ENCODE peak calls at places on chromosomes 3 and 15, in six cellular contexts. One of them, this sample, is unnamed.

GRCh38 chr3:38139191-38139590 is 730 bp downstream of the MYD88 start:
- DNase-seq in A549: no peak
- DNase-seq in endothelial cell of umbilical vein: no peak
- DNase-seq in K562: no peak
- DNase-seq in HepG2: no peak
- DNase-seq in GM12878: no peak
- DNase-seq in this sample: no peak

GRCh38 chr3:14329116-14329830 is 73.1 kb upstream of the SLC6A6 start:
- DNase-seq in A549: no peak
- DNase-seq in endothelial cell of umbilical vein: peak
- DNase-seq in K562: no peak
- DNase-seq in HepG2: no peak
- DNase-seq in GM12878: no peak
- DNase-seq in this sample: peak

GRCh38 chr15:92166029-92166428 is 227.7 kb upstream of the ST8SIA2 start:
- DNase-seq in A549: no peak
- DNase-seq in endothelial cell of umbilical vein: no peak
- DNase-seq in K562: no peak
- DNase-seq in HepG2: no peak
- DNase-seq in GM12878: no peak
- DNase-seq in this sample: no peak

GRCh38 chr3:136193273-136194043 is 2.7 kb downstream of the MSL2 start:
- DNase-seq in A549: no peak
- DNase-seq in endothelial cell of umbilical vein: peak
- DNase-seq in K562: no peak
- DNase-seq in HepG2: no peak
- DNase-seq in GM12878: no peak
- DNase-seq in this sample: peak

GRCh38 chr15:81450721-81451120 is 76.7 kb upstream of the TMC3 start:
- DNase-seq in A549: no peak
- DNase-seq in endothelial cell of umbilical vein: no peak
- DNase-seq in K562: no peak
- DNase-seq in HepG2: no peak
- DNase-seq in GM12878: no peak
- DNase-seq in this sample: no peak

GRCh38 chr15:76192715-76193114 is 118.6 kb downstream of the ETFA start:
- DNase-seq in A549: no peak
- DNase-seq in endothelial cell of umbilical vein: no peak
- DNase-seq in K562: no peak
- DNase-seq in HepG2: no peak
- DNase-seq in GM12878: no peak
- DNase-seq in this sample: no peak

GRCh38 chr3:69065318-69065964 is 13.3 kb upstream of the TMF1 start:
- DNase-seq in A549: no peak
- DNase-seq in endothelial cell of umbilical vein: no peak
- DNase-seq in K562: no peak
- DNase-seq in HepG2: no peak
- DNase-seq in GM12878: no peak
- DNase-seq in this sample: no peak

GRCh38 chr3:150237490-150237889 is 170.6 kb upstream of the TSC22D2 start:
- DNase-seq in A549: peak
- DNase-seq in endothelial cell of umbilical vein: peak
- DNase-seq in K562: no peak
- DNase-seq in HepG2: no peak
- DNase-seq in GM12878: no peak
- DNase-seq in this sample: no peak

GRCh38 chr3:138578961-138579574 is 15.0 kb downstream of the CEP70 start:
- DNase-seq in A549: no peak
- DNase-seq in endothelial cell of umbilical vein: no peak
- DNase-seq in K562: peak
- DNase-seq in HepG2: no peak
- DNase-seq in GM12878: no peak
- DNase-seq in this sample: no peak

GRCh38 chr3:166284994-166285393 is 447.8 kb upstream of the BCHE start:
- DNase-seq in A549: peak
- DNase-seq in endothelial cell of umbilical vein: peak
- DNase-seq in K562: peak
- DNase-seq in HepG2: no peak
- DNase-seq in GM12878: no peak
- DNase-seq in this sample: peak

GRCh38 chr15:89127054-89127702 is 38.9 kb downstream of the ABHD2 start:
- DNase-seq in A549: peak
- DNase-seq in endothelial cell of umbilical vein: no peak
- DNase-seq in K562: no peak
- DNase-seq in HepG2: no peak
- DNase-seq in GM12878: no peak
- DNase-seq in this sample: no peak

GRCh38 chr3:156761713-156762575 is 64.2 kb upstream of the LEKR1 start:
- DNase-seq in A549: no peak
- DNase-seq in endothelial cell of umbilical vein: no peak
- DNase-seq in K562: no peak
- DNase-seq in HepG2: no peak
- DNase-seq in GM12878: no peak
- DNase-seq in this sample: no peak

GRCh38 chr15:69893863-69894262 is 203.9 kb downstream of the TLE3 start:
- DNase-seq in A549: no peak
- DNase-seq in endothelial cell of umbilical vein: no peak
- DNase-seq in K562: no peak
- DNase-seq in HepG2: no peak
- DNase-seq in GM12878: no peak
- DNase-seq in this sample: peak

GRCh38 chr15:94229591-94230365 is 1.6 kb upstream of the MCTP2 start:
- DNase-seq in A549: no peak
- DNase-seq in endothelial cell of umbilical vein: no peak
- DNase-seq in K562: no peak
- DNase-seq in HepG2: no peak
- DNase-seq in GM12878: peak
- DNase-seq in this sample: peak

GRCh38 chr3:45000823-45001222 is 24.8 kb downstream of the EXOSC7 start:
- DNase-seq in A549: no peak
- DNase-seq in endothelial cell of umbilical vein: no peak
- DNase-seq in K562: no peak
- DNase-seq in HepG2: no peak
- DNase-seq in GM12878: no peak
- DNase-seq in this sample: no peak

GRCh38 chr3:169240786-169241486 is 422.6 kb downstream of the MECOM start:
- DNase-seq in A549: no peak
- DNase-seq in endothelial cell of umbilical vein: peak
- DNase-seq in K562: no peak
- DNase-seq in HepG2: no peak
- DNase-seq in GM12878: no peak
- DNase-seq in this sample: no peak

GRCh38 chr3:169241928-169242751 is 421.4 kb downstream of the MECOM start:
- DNase-seq in A549: no peak
- DNase-seq in endothelial cell of umbilical vein: peak
- DNase-seq in K562: no peak
- DNase-seq in HepG2: no peak
- DNase-seq in GM12878: no peak
- DNase-seq in this sample: no peak

GRCh38 chr3:169243122-169243521 is 420.4 kb downstream of the MECOM start:
- DNase-seq in A549: no peak
- DNase-seq in endothelial cell of umbilical vein: peak
- DNase-seq in K562: no peak
- DNase-seq in HepG2: no peak
- DNase-seq in GM12878: no peak
- DNase-seq in this sample: no peak

GRCh38 chr3:169239756-169240155 is 423.8 kb downstream of the MECOM start:
- DNase-seq in A549: no peak
- DNase-seq in endothelial cell of umbilical vein: peak
- DNase-seq in K562: no peak
- DNase-seq in HepG2: no peak
- DNase-seq in GM12878: no peak
- DNase-seq in this sample: no peak

DNA sequence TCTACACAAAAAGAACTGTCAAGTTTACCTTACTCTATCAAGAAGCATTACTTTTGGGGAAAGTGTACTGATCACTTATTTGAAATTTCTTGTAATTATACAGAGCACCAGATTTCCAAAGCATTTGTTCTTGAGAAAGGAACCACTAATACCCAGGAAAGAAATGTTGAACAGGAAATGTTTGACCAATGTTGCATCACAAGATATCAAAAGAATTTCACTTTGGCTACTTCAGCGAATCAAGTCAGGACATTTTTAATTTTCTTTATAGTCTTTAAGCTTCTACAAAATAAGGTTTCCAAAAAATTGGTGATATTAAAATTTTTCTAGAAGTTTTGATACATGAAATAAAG is 422.0 kb downstream of the MECOM start:
- DNase-seq in A549: no peak
- DNase-seq in endothelial cell of umbilical vein: peak
- DNase-seq in K562: no peak
- DNase-seq in HepG2: no peak
- DNase-seq in GM12878: no peak
- DNase-seq in this sample: no peak
- H3K4me3 ChIP-seq in A549: no peak
- H3K4me3 ChIP-seq in endothelial cell of umbilical vein: peak
- H3K4me3 ChIP-seq in K562: no peak
- H3K4me3 ChIP-seq in HepG2: no peak
- H3K4me3 ChIP-seq in GM12878: no peak
- H3K4me3 ChIP-seq in this sample: no peak

GRCh38 chr3:192915306-192915705 is 2.4 kb downstream of the MB21D2 start:
- DNase-seq in A549: peak
- DNase-seq in endothelial cell of umbilical vein: peak
- DNase-seq in K562: no peak
- DNase-seq in HepG2: peak
- DNase-seq in GM12878: no peak
- DNase-seq in this sample: peak
- TF ChIP-seq MYC in A549: no peak
- TF ChIP-seq MYC in endothelial cell of umbilical vein: no peak
- TF ChIP-seq MYC in K562: no peak
- TF ChIP-seq MYC in HepG2: no peak
- TF ChIP-seq MYC in GM12878: no peak
- TF ChIP-seq MYC in this sample: no peak

GRCh38 chr15:74957301-74958035 is 896 bp upstream of the RPP25 start:
- DNase-seq in A549: peak
- DNase-seq in endothelial cell of umbilical vein: no peak
- DNase-seq in K562: no peak
- DNase-seq in HepG2: no peak
- DNase-seq in GM12878: no peak
- DNase-seq in this sample: no peak

GRCh38 chr15:74954515-74954914 is 2.1 kb downstream of the RPP25 start:
- DNase-seq in A549: no peak
- DNase-seq in endothelial cell of umbilical vein: peak
- DNase-seq in K562: peak
- DNase-seq in HepG2: no peak
- DNase-seq in GM12878: no peak
- DNase-seq in this sample: no peak

GRCh38 chr15:74956648-74957300 is at the start of gene RPP25:
- DNase-seq in A549: peak
- DNase-seq in endothelial cell of umbilical vein: peak
- DNase-seq in K562: peak
- DNase-seq in HepG2: peak
- DNase-seq in GM12878: no peak
- DNase-seq in this sample: peak

GRCh38 chr15:74955017-74955416 is 1.6 kb downstream of the RPP25 start:
- DNase-seq in A549: no peak
- DNase-seq in endothelial cell of umbilical vein: no peak
- DNase-seq in K562: no peak
- DNase-seq in HepG2: no peak
- DNase-seq in GM12878: no peak
- DNase-seq in this sample: no peak

DNA sequence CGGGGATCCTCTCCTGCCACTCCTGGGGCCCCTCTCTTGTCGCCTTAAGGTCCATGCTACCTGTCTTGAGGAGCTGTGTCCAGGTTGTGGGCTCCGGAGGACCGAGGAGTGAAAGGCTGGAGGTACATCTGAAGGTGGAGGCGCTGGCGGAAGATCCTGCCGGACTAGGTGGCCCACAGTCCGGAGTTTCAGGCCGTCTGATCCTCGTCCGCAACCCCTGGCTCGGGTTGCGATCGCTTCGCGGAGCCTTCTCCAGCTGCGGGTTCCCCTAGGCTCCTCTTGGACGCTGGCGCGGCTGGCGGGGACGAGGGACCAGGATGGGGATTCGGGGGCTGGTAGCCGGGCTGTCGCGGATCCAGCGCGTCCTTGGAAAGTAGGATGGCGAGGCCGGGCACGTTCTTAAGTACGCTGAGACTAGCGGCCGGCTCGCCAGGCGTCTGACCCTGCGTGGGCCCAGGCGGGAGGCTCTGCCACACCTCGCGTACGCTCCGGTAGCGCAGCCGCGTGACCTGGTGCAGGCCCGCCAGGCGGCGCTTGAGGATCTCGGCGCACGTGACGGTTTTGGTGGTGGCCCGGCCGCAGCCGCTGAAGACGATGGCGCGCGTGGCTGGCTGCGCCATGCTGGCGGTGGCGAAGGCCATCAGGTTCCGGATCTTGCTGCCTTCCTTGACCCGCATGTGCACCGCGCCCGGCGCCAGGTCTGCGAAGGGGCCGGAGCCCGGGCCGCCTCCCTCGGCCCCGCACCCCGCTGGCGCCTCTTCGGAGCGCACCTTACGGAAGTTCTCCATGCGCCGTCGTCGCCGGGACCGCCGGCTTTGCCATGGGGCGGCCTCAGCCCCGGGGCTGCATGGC is 550 bp downstream of the RPP25 start:
- DNase-seq in A549: peak
- DNase-seq in endothelial cell of umbilical vein: peak
- DNase-seq in K562: peak
- DNase-seq in HepG2: no peak
- DNase-seq in GM12878: no peak
- DNase-seq in this sample: peak
- TF ChIP-seq CTCF in A549: peak
- TF ChIP-seq CTCF in endothelial cell of umbilical vein: peak
- TF ChIP-seq CTCF in K562: peak
- TF ChIP-seq CTCF in HepG2: no peak
- TF ChIP-seq CTCF in GM12878: peak
- TF ChIP-seq CTCF in this sample: no peak

GRCh38 chr3:194488007-194488742 is 1.4 kb upstream of the ATP13A3 start:
- DNase-seq in A549: no peak
- DNase-seq in endothelial cell of umbilical vein: no peak
- DNase-seq in K562: peak
- DNase-seq in HepG2: no peak
- DNase-seq in GM12878: no peak
- DNase-seq in this sample: peak
- H3K4me3 ChIP-seq in A549: no peak
- H3K4me3 ChIP-seq in endothelial cell of umbilical vein: no peak
- H3K4me3 ChIP-seq in K562: peak
- H3K4me3 ChIP-seq in HepG2: peak
- H3K4me3 ChIP-seq in GM12878: peak
- H3K4me3 ChIP-seq in this sample: peak

GRCh38 chr15:85871545-85871944 is 76.8 kb upstream of the KLHL25 start:
- DNase-seq in A549: no peak
- DNase-seq in endothelial cell of umbilical vein: no peak
- DNase-seq in K562: no peak
- DNase-seq in HepG2: no peak
- DNase-seq in GM12878: no peak
- DNase-seq in this sample: no peak
- TF ChIP-seq MYC in A549: no peak
- TF ChIP-seq MYC in endothelial cell of umbilical vein: no peak
- TF ChIP-seq MYC in K562: no peak
- TF ChIP-seq MYC in HepG2: no peak
- TF ChIP-seq MYC in GM12878: no peak
- TF ChIP-seq MYC in this sample: no peak

This sample was measured in NB4.